ENCODE peak calls at places on chromosomes 2 and 18, in ten cellular contexts. T is fibroblast of the aortic adventitia; U is NCI-H69; Z is GM12892; Y is putamen; M is frontal cortex; B is NCI-H1105 treated with DMSO at 0.1 percent for 48 hours; J is stimulated activated CD8-positive, alpha-beta memory T cell treated with anti-CD3 and anti-CD28 coated beads, Interleukin-15, amount 100 ng/mL, for 24 hours; V is AG10803; W is left colon. O is an unnamed sample.

GRCh38 chr2:126912201-126912600 is 13.5 kb downstream of the TEX51 start:
- DNase-seq in W (no peak), M (no peak), Z (no peak), B (no peak), U (no peak), V (no peak), J (no peak), T (no peak), Y (no peak), O (no peak)

GRCh38 chr2:85852979-85853498 is 35.8 kb downstream of the ST3GAL5 start:
- DNase-seq in T (peak; percentile 45), W (peak; percentile 53), M (no peak), B (no peak), Z (no peak), V (peak; percentile 55), J (peak; percentile 22), Y (no peak), U (no peak), O (no peak)

GRCh38 chr2:20465716-20466391 is 19.0 kb downstream of the RHOB start:
- DNase-seq in B (peak; percentile 92), M (no peak), Z (no peak), T (no peak), Y (no peak), W (no peak), V (no peak), U (peak; percentile 30), J (no peak), O (no peak)

GRCh38 chr2:152283392-152283791 is 51.6 kb upstream of the FMNL2 start:
- DNase-seq in Y (no peak), M (no peak), J (no peak), Z (no peak), V (no peak), W (no peak), B (no peak), U (no peak), T (no peak), O (no peak)

GRCh38 chr2:62570861-62571698 is 65.1 kb upstream of the TMEM17 start:
- DNase-seq in V (no peak), W (peak; percentile 29), J (no peak), T (no peak), M (peak; percentile 49), U (no peak), Z (no peak), B (no peak), Y (no peak), O (peak; percentile 47)

GRCh38 chr18:64618390-64618789 is 469.5 kb upstream of the LINC00305 start:
- DNase-seq in U (no peak), W (no peak), Y (no peak), Z (no peak), V (no peak), T (no peak), M (no peak), B (no peak), J (no peak), O (no peak)

GRCh38 chr2:26786207-26787023 is 559 bp downstream of the CENPA start:
- DNase-seq in Y (no peak), T (no peak), Z (peak; percentile 39), B (no peak), U (peak; percentile 60), M (no peak), V (no peak), W (peak; percentile 57), J (no peak), O (no peak)

GRCh38 chr2:173148520-173148919 is 72.9 kb downstream of the MAP3K20 start:
- DNase-seq in U (no peak), Z (no peak), V (peak; percentile 48), Y (no peak), T (no peak), M (no peak), J (no peak), B (no peak), W (no peak), O (no peak)

O was measured in head of caudate nucleus.